ENCODE peak calls at places on chromosomes 13 and 19, in nine cellular contexts. One of them, this sample, is unnamed.

GRCh38 chr19:6812612-6813011 is 40.1 kb downstream of the VAV1 start:
- ATAC-seq in HepG2: no peak
- ATAC-seq in body of pancreas: no peak
- ATAC-seq in gastrocnemius medialis: no peak
- ATAC-seq in heart left ventricle: no peak
- ATAC-seq in IMR-90: no peak
- ATAC-seq in K562: no peak
- ATAC-seq in right lobe of liver: no peak
- ATAC-seq in GM12878: no peak
- ATAC-seq in this sample: no peak

GRCh38 chr19:41882568-41883462 is at the start of gene ARHGEF1:
- ATAC-seq in HepG2: peak
- ATAC-seq in body of pancreas: peak
- ATAC-seq in gastrocnemius medialis: peak
- ATAC-seq in heart left ventricle: peak
- ATAC-seq in IMR-90: peak
- ATAC-seq in K562: peak
- ATAC-seq in right lobe of liver: peak
- ATAC-seq in GM12878: peak
- ATAC-seq in this sample: no peak

GRCh38 chr19:4456566-4456842 is 1.1 kb downstream of the UBXN6 start:
- ATAC-seq in HepG2: no peak
- ATAC-seq in body of pancreas: no peak
- ATAC-seq in gastrocnemius medialis: peak
- ATAC-seq in heart left ventricle: peak
- ATAC-seq in IMR-90: peak
- ATAC-seq in K562: peak
- ATAC-seq in right lobe of liver: no peak
- ATAC-seq in GM12878: no peak
- ATAC-seq in this sample: peak

GRCh38 chr13:64083811-64084210 is 2668.2 kb upstream of the PCDH20 start:
- ATAC-seq in HepG2: no peak
- ATAC-seq in body of pancreas: no peak
- ATAC-seq in gastrocnemius medialis: no peak
- ATAC-seq in heart left ventricle: no peak
- ATAC-seq in IMR-90: no peak
- ATAC-seq in K562: no peak
- ATAC-seq in right lobe of liver: no peak
- ATAC-seq in GM12878: peak
- ATAC-seq in this sample: no peak

GRCh38 chr13:28655566-28655965 is 3.4 kb upstream of the POMP start:
- ATAC-seq in HepG2: no peak
- ATAC-seq in body of pancreas: no peak
- ATAC-seq in gastrocnemius medialis: no peak
- ATAC-seq in heart left ventricle: no peak
- ATAC-seq in IMR-90: peak
- ATAC-seq in K562: no peak
- ATAC-seq in right lobe of liver: no peak
- ATAC-seq in GM12878: no peak
- ATAC-seq in this sample: no peak

GRCh38 chr19:34482380-34483250 is 1.1 kb downstream of the WTIP start:
- ATAC-seq in HepG2: peak
- ATAC-seq in body of pancreas: peak
- ATAC-seq in gastrocnemius medialis: no peak
- ATAC-seq in heart left ventricle: no peak
- ATAC-seq in IMR-90: peak
- ATAC-seq in K562: no peak
- ATAC-seq in right lobe of liver: peak
- ATAC-seq in GM12878: no peak
- ATAC-seq in this sample: peak

GRCh38 chr13:48505597-48506091 is 27.2 kb downstream of the RCBTB2 start:
- ATAC-seq in HepG2: no peak
- ATAC-seq in body of pancreas: no peak
- ATAC-seq in gastrocnemius medialis: peak
- ATAC-seq in heart left ventricle: peak
- ATAC-seq in IMR-90: no peak
- ATAC-seq in K562: no peak
- ATAC-seq in right lobe of liver: peak
- ATAC-seq in GM12878: peak
- ATAC-seq in this sample: peak

GRCh38 chr13:21147827-21148226 is 28.5 kb downstream of the SKA3 start:
- ATAC-seq in HepG2: peak
- ATAC-seq in body of pancreas: no peak
- ATAC-seq in gastrocnemius medialis: no peak
- ATAC-seq in heart left ventricle: no peak
- ATAC-seq in IMR-90: no peak
- ATAC-seq in K562: peak
- ATAC-seq in right lobe of liver: no peak
- ATAC-seq in GM12878: peak
- ATAC-seq in this sample: no peak

GRCh38 chr19:50784710-50785109 is 5.5 kb upstream of the ACP4 start:
- ATAC-seq in HepG2: no peak
- ATAC-seq in body of pancreas: no peak
- ATAC-seq in gastrocnemius medialis: no peak
- ATAC-seq in heart left ventricle: no peak
- ATAC-seq in IMR-90: no peak
- ATAC-seq in K562: no peak
- ATAC-seq in right lobe of liver: no peak
- ATAC-seq in GM12878: no peak
- ATAC-seq in this sample: no peak

GRCh38 chr13:40381935-40382764 is 284.3 kb downstream of the FOXO1 start:
- ATAC-seq in HepG2: no peak
- ATAC-seq in body of pancreas: no peak
- ATAC-seq in gastrocnemius medialis: peak
- ATAC-seq in heart left ventricle: no peak
- ATAC-seq in IMR-90: no peak
- ATAC-seq in K562: peak
- ATAC-seq in right lobe of liver: peak
- ATAC-seq in GM12878: peak
- ATAC-seq in this sample: peak

GRCh38 chr19:29620931-29621351 is 14.9 kb downstream of the POP4 start:
- ATAC-seq in HepG2: no peak
- ATAC-seq in body of pancreas: no peak
- ATAC-seq in gastrocnemius medialis: no peak
- ATAC-seq in heart left ventricle: no peak
- ATAC-seq in IMR-90: no peak
- ATAC-seq in K562: no peak
- ATAC-seq in right lobe of liver: no peak
- ATAC-seq in GM12878: peak
- ATAC-seq in this sample: no peak

GRCh38 chr19:44961821-44962220 is 6.6 kb downstream of the CLPTM1 start:
- ATAC-seq in HepG2: no peak
- ATAC-seq in body of pancreas: no peak
- ATAC-seq in gastrocnemius medialis: no peak
- ATAC-seq in heart left ventricle: no peak
- ATAC-seq in IMR-90: no peak
- ATAC-seq in K562: no peak
- ATAC-seq in right lobe of liver: no peak
- ATAC-seq in GM12878: no peak
- ATAC-seq in this sample: no peak

GRCh38 chr19:40611900-40612698 is 10.9 kb downstream of the LTBP4 start:
- ATAC-seq in HepG2: no peak
- ATAC-seq in body of pancreas: no peak
- ATAC-seq in gastrocnemius medialis: no peak
- ATAC-seq in heart left ventricle: no peak
- ATAC-seq in IMR-90: no peak
- ATAC-seq in K562: no peak
- ATAC-seq in right lobe of liver: no peak
- ATAC-seq in GM12878: no peak
- ATAC-seq in this sample: no peak

GRCh38 chr19:40614595-40615411 is 13.6 kb downstream of the LTBP4 start:
- ATAC-seq in HepG2: no peak
- ATAC-seq in body of pancreas: no peak
- ATAC-seq in gastrocnemius medialis: peak
- ATAC-seq in heart left ventricle: peak
- ATAC-seq in IMR-90: peak
- ATAC-seq in K562: peak
- ATAC-seq in right lobe of liver: peak
- ATAC-seq in GM12878: peak
- ATAC-seq in this sample: peak

GRCh38 chr19:40612831-40613668 is 11.9 kb downstream of the LTBP4 start:
- ATAC-seq in HepG2: no peak
- ATAC-seq in body of pancreas: no peak
- ATAC-seq in gastrocnemius medialis: no peak
- ATAC-seq in heart left ventricle: no peak
- ATAC-seq in IMR-90: no peak
- ATAC-seq in K562: peak
- ATAC-seq in right lobe of liver: no peak
- ATAC-seq in GM12878: peak
- ATAC-seq in this sample: no peak

GRCh38 chr19:40616178-40616577 is 15.0 kb downstream of the LTBP4 start:
- ATAC-seq in HepG2: no peak
- ATAC-seq in body of pancreas: no peak
- ATAC-seq in gastrocnemius medialis: no peak
- ATAC-seq in heart left ventricle: no peak
- ATAC-seq in IMR-90: no peak
- ATAC-seq in K562: no peak
- ATAC-seq in right lobe of liver: no peak
- ATAC-seq in GM12878: no peak
- ATAC-seq in this sample: no peak

DNA sequence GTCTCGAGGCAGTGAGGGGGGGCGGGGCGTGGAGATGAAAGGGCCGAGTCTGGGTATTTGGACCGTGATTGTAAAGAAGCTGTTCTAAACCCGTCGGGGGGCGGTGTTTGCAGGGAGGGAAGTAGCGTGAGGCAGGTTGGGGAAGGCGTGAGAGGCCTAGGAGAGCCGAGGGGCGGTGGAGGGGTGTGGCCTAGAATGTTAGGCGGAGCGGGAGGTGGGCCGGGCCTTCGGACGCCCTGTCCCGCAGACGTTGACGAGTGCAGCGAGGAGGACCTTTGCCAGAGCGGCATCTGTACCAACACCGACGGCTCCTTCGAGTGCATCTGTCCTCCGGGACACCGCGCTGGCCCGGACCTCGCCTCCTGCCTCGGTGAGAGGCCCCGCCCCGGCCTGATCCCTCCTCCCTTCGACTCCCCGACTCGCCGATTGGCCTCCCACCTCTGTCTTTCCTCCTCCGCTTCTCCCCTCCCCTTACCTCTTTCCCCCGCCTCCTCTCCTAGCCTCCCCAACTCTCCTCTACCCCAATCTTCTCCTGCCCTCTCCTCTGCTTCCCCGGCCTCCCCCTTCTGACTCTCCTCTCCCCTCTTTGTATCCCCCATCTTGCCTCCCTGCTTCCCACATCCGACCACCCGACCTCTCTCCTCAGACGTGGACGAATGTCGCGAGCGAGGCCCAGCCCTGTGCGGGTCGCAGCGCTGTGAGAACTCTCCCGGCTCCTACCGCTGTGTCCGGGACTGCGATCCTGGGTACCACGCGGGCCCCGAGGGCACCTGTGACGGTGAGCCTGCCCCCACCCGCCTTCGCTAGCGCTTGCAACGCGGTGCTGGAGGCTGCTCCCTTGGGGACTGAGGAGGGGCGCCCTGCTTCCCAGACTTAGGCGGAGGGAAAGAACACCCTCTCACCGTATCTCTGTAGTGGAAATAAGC is 12.8 kb downstream of the LTBP4 start:
- ATAC-seq in HepG2: peak
- ATAC-seq in body of pancreas: no peak
- ATAC-seq in gastrocnemius medialis: no peak
- ATAC-seq in heart left ventricle: peak
- ATAC-seq in IMR-90: peak
- ATAC-seq in K562: peak
- ATAC-seq in right lobe of liver: peak
- ATAC-seq in GM12878: peak
- ATAC-seq in this sample: peak
- TF ChIP-seq POLR2A in HepG2: no peak
- TF ChIP-seq POLR2A in body of pancreas: no peak
- TF ChIP-seq POLR2A in gastrocnemius medialis: no peak
- TF ChIP-seq POLR2A in heart left ventricle: no peak
- TF ChIP-seq POLR2A in IMR-90: no peak
- TF ChIP-seq POLR2A in K562: peak
- TF ChIP-seq POLR2A in right lobe of liver: no peak
- TF ChIP-seq POLR2A in GM12878: peak
- TF ChIP-seq POLR2A in this sample: no peak

GRCh38 chr19:1354496-1355257 is 29.0 kb upstream of the NDUFS7 start:
- ATAC-seq in HepG2: peak
- ATAC-seq in body of pancreas: peak
- ATAC-seq in gastrocnemius medialis: peak
- ATAC-seq in heart left ventricle: peak
- ATAC-seq in IMR-90: peak
- ATAC-seq in K562: peak
- ATAC-seq in right lobe of liver: peak
- ATAC-seq in GM12878: peak
- ATAC-seq in this sample: peak
- TF ChIP-seq POLR2A in HepG2: peak
- TF ChIP-seq POLR2A in body of pancreas: peak
- TF ChIP-seq POLR2A in gastrocnemius medialis: peak
- TF ChIP-seq POLR2A in heart left ventricle: no peak
- TF ChIP-seq POLR2A in IMR-90: peak
- TF ChIP-seq POLR2A in K562: peak
- TF ChIP-seq POLR2A in right lobe of liver: peak
- TF ChIP-seq POLR2A in GM12878: peak
- TF ChIP-seq POLR2A in this sample: peak

DNA sequence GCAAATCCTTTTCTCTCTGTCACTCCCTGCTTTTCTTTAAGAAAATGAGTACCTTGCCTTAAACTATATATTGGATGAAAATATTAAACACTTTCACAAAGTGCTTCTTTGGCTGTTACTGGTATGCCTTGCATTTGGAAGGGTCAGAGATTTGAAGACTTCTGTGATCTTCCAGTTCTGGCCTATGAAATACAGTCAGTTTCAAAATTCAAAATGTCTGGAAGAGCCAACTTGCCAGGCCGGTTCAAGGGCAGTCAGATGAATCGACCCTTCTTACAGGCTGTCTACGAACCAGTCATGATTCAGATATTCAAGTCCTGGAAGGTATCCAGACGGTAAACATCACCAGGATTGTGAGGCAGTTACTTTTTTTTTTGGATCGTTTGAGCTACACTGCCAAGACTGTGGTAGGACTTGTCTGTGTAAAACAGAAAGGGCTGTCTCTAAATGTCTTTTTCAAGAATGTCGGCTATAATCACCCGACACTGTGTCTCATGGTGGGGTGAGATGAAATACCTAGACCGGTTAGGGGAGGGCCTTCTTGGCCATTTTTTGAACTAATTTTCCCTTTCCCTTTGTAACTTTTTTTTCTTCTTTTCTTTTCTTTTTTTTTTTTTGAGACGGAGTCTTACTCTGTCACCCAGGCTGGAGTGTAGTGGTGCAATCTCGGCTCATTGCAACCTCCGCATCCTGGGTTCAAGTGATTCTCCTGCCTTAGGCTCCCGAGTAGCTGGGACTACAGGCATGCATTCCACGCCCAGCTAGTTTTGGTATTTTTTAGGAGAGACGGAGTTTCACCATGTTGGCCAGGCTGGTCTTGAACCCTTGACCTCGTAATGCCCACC is 11.2 kb downstream of the ACTN4 start:
- ATAC-seq in HepG2: peak
- ATAC-seq in body of pancreas: peak
- ATAC-seq in gastrocnemius medialis: peak
- ATAC-seq in heart left ventricle: peak
- ATAC-seq in IMR-90: peak
- ATAC-seq in K562: peak
- ATAC-seq in right lobe of liver: peak
- ATAC-seq in GM12878: no peak
- ATAC-seq in this sample: peak
- TF ChIP-seq POLR2A in HepG2: no peak
- TF ChIP-seq POLR2A in body of pancreas: no peak
- TF ChIP-seq POLR2A in gastrocnemius medialis: no peak
- TF ChIP-seq POLR2A in heart left ventricle: no peak
- TF ChIP-seq POLR2A in IMR-90: peak
- TF ChIP-seq POLR2A in K562: no peak
- TF ChIP-seq POLR2A in right lobe of liver: peak
- TF ChIP-seq POLR2A in GM12878: no peak
- TF ChIP-seq POLR2A in this sample: no peak

GRCh38 chr19:38304866-38305429 is 897 bp downstream of the C19orf33 start:
- ATAC-seq in HepG2: peak
- ATAC-seq in body of pancreas: peak
- ATAC-seq in gastrocnemius medialis: peak
- ATAC-seq in heart left ventricle: peak
- ATAC-seq in IMR-90: no peak
- ATAC-seq in K562: peak
- ATAC-seq in right lobe of liver: no peak
- ATAC-seq in GM12878: no peak
- ATAC-seq in this sample: peak
- TF ChIP-seq POLR2A in HepG2: peak
- TF ChIP-seq POLR2A in body of pancreas: peak
- TF ChIP-seq POLR2A in gastrocnemius medialis: no peak
- TF ChIP-seq POLR2A in heart left ventricle: no peak
- TF ChIP-seq POLR2A in IMR-90: no peak
- TF ChIP-seq POLR2A in K562: peak
- TF ChIP-seq POLR2A in right lobe of liver: no peak
- TF ChIP-seq POLR2A in GM12878: no peak
- TF ChIP-seq POLR2A in this sample: no peak

This sample was measured in gastroesophageal sphincter.